ENCODE peak calls at places on chromosomes 6 and 20, in ten cellular contexts. J, N, V, M, I, T, D, C, P and Q are unnamed samples.

GRCh38 chr20:61797200-61797599 is 268.5 kb downstream of the TAF4 start:
- DNase-seq in C (peak; percentile 22), V (peak; percentile 42), P (peak; percentile 48), J (peak; percentile 5), M (no peak), T (no peak), I (no peak), N (no peak), D (no peak), Q (no peak)

GRCh38 chr6:14612016-14612415 is 494.4 kb downstream of the CD83 start:
- DNase-seq in C (no peak), P (no peak), V (no peak), N (no peak), I (no peak), J (peak; percentile 42), T (no peak), D (peak; percentile 76), M (no peak), Q (peak; percentile 63)

GRCh38 chr6:169425628-169426370 is 172.2 kb upstream of the THBS2 start:
- DNase-seq in T (no peak), V (no peak), D (no peak), N (no peak), C (peak; percentile 54), P (no peak), M (peak; percentile 2), J (no peak), I (no peak), Q (no peak)

GRCh38 chr20:32966881-32967781 is 37.1 kb downstream of the SUN5 start:
- DNase-seq in M (no peak), J (no peak), N (no peak), I (no peak), T (no peak), D (no peak), V (no peak), P (no peak), C (no peak), Q (no peak)

GRCh38 chr20:1185781-1186334 is 1.1 kb upstream of the TMEM74B start:
- DNase-seq in N (no peak), C (peak; percentile 7), J (peak; percentile 20), P (no peak), D (peak; percentile 41), T (peak; percentile 73), M (no peak), V (peak; percentile 83), I (peak; percentile 56), Q (peak; percentile 11)

GRCh38 chr20:5745416-5745968 is 4.7 kb upstream of the SHLD1 start:
- DNase-seq in T (no peak), D (no peak), C (no peak), P (no peak), I (peak; percentile 60), V (no peak), N (no peak), J (no peak), M (no peak), Q (no peak)

GRCh38 chr6:13733178-13733851 is 21.7 kb upstream of the RANBP9 start:
- DNase-seq in N (no peak), P (peak; percentile 84), D (peak; percentile 94), V (no peak), I (peak; percentile 80), J (peak; percentile 86), T (no peak), C (peak; percentile 84), M (no peak), Q (peak; percentile 96)

GRCh38 chr6:29675561-29675960 is 5.4 kb downstream of the ZFP57 start:
- DNase-seq in M (no peak), T (no peak), D (no peak), V (no peak), C (no peak), I (no peak), N (no peak), P (no peak), J (no peak), Q (no peak)

GRCh38 chr20:52937701-52938100 is 34.5 kb upstream of the TSHZ2 start:
- DNase-seq in I (no peak), T (peak; percentile 8), D (no peak), M (no peak), V (peak; percentile 5), N (no peak), J (peak; percentile 76), C (peak; percentile 5), P (no peak), Q (no peak)

DNA sequence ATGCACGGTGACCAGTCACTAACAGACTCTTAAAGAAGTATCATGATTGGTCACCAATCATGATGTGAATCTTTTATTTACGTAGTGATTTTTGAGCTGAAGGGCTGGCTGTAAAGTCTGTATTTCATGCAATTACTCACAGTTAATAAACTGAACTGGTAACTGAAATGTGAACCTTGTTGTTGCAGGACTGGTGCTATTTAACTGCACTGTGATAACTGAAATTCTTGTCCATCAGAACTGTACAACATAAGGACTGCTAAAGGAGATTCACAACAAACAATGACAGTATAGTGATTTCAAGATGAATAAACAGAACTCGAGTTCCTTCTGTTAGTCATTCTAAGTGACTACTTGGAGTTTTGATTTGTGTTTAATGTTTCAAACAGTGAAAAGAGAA is 316.6 kb downstream of the TPBG start:
- DNase-seq in V (no peak), I (no peak), N (no peak), P (no peak), D (no peak), T (no peak), J (no peak), M (no peak), C (no peak), Q (no peak)
- TF ChIP-seq CTCF in V (no peak), I (no peak), N (no peak), P (no peak), D (no peak), T (no peak), J (no peak), M (no peak), C (no peak), Q (no peak)

GRCh38 chr20:47506850-47507249 is 5.2 kb downstream of the NCOA3 start:
- DNase-seq in C (no peak), J (no peak), T (no peak), N (no peak), M (no peak), D (no peak), V (peak; percentile 63), P (no peak), I (no peak), Q (no peak)

GRCh38 chr20:47509685-47510084 is 8.0 kb downstream of the NCOA3 start:
- DNase-seq in C (no peak), P (no peak), N (no peak), M (no peak), T (no peak), D (no peak), V (no peak), J (no peak), I (no peak), Q (no peak)

GRCh38 chr20:47506335-47506734 is 4.6 kb downstream of the NCOA3 start:
- DNase-seq in P (no peak), V (peak; percentile 37), M (no peak), J (no peak), I (no peak), T (no peak), C (no peak), D (no peak), N (no peak), Q (no peak)

GRCh38 chr20:47509104-47509661 is 7.5 kb downstream of the NCOA3 start:
- DNase-seq in J (no peak), T (no peak), P (no peak), V (no peak), I (no peak), N (no peak), D (no peak), M (no peak), C (no peak), Q (no peak)

GRCh38 chr20:47508228-47508752 is 6.6 kb downstream of the NCOA3 start:
- DNase-seq in I (no peak), T (no peak), M (no peak), J (no peak), N (no peak), P (no peak), C (no peak), D (no peak), V (peak; percentile 46), Q (no peak)
- H3K4me3 ChIP-seq in I (no peak overlapping the region), T (no peak overlapping the region), M (no peak overlapping the region), J (no peak overlapping the region), N (no peak overlapping the region), P (no peak overlapping the region), C (no peak overlapping the region), D (no peak overlapping the region), V (peak overlapping the region; percentile 17), Q (no peak overlapping the region)

DNA sequence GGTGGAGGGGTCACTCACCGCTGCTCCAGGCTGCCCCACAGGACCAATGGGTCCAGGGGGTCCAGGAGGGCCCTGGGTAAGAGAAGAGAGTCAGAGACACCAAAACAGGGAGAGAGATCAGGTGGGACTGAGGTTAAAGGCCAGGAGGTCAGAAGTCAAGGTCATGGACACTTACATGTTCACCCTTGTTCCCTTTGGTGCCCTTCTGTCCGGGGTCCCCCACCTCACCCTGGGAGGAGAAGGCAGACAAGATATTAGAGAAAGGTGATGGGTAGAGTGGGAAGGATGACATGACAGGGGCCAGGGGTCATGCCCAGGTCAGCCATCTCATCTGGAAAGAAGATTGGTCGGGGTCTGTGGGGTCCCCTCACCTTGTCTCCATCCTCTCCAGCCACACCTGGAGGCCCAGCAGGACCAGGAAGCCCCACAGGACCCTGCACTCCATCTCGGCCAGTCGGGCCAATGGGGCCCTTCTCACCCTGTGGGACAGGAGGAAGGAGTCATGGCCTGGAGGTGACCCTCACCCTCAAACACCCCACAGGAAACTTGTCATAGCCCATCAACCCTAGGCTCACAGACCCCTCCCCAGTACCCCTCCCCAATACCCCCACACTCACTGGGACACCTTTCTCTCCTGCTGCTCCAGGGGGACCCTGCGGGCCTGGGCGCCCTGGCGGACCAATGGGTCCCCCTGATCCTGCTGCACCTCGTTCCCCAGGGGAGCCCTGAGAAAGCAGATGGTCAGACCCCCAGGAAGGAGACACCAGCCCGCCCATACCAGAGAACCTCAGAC is 21.0 kb downstream of the COL11A2 start:
- DNase-seq in C (no peak), T (no peak), M (no peak), J (no peak), N (peak; percentile 48), D (no peak), I (no peak), V (no peak), P (no peak), Q (no peak)
- TF ChIP-seq CTCF in C (no peak), T (no peak), M (no peak), J (no peak), N (no peak), D (no peak), I (no peak), V (no peak), P (no peak), Q (no peak)

GRCh38 chr6:45148278-45148677 is 179.9 kb upstream of the RUNX2 start:
- DNase-seq in P (no peak), I (no peak), C (peak; percentile 9), D (peak; percentile 60), N (no peak), V (no peak), M (no peak), J (peak; percentile 12), T (no peak), Q (no peak)
- H3K4me3 ChIP-seq in P (no peak overlapping the region), I (no peak overlapping the region), C (no peak overlapping the region), D (no peak overlapping the region), N (no peak overlapping the region), V (no peak overlapping the region), M (no peak overlapping the region), J (no peak overlapping the region), T (no peak overlapping the region), Q (no peak overlapping the region)